ENCODE peak calls at places on chromosome 10, in ten cellular contexts. O is tibial nerve, V is spleen, F is H54, N is breast epithelium, Y is GM12878, C is heart left ventricle, J is sigmoid colon, Z is IMR-90, T is stomach. E is an unnamed sample.

GRCh38 chr10:4102802-4103344 is 317.9 kb upstream of the KLF6 start:
- DNase-seq in O (no peak), V (no peak), F (no peak), N (no peak), Y (no peak), C (no peak), J (no peak), Z (no peak), T (no peak), E (no peak)

GRCh38 chr10:116440330-116441030 is 12.8 kb downstream of the PNLIPRP3 start:
- DNase-seq in O (no peak), V (no peak), F (no peak), N (no peak), Y (no peak), C (no peak), J (no peak), Z (no peak), T (no peak), E (no peak)

GRCh38 chr10:28202941-28203352 is 99.9 kb downstream of the MPP7 start:
- DNase-seq in O (peak), V (no peak), F (no peak), N (no peak), Y (no peak), C (no peak), J (peak), Z (no peak), T (no peak), E (peak)

GRCh38 chr10:103843854-103844567 is 11.4 kb downstream of the SH3PXD2A start:
- DNase-seq in O (no peak), V (peak), F (no peak), N (no peak), Y (no peak), C (peak), J (peak), Z (peak), T (peak), E (no peak)

GRCh38 chr10:17914169-17915045 is 37.3 kb upstream of the SLC39A12 start:
- DNase-seq in O (no peak), V (no peak), F (no peak), N (no peak), Y (no peak), C (no peak), J (no peak), Z (no peak), T (no peak), E (no peak)

GRCh38 chr10:6918305-6918704 is 338.2 kb upstream of the PRKCQ start:
- DNase-seq in O (peak), V (peak), F (no peak), N (no peak), Y (no peak), C (peak), J (no peak), Z (no peak), T (peak), E (peak)

GRCh38 chr10:18140149-18140956 is at the start of gene CACNB2:
- DNase-seq in O (no peak), V (no peak), F (no peak), N (no peak), Y (no peak), C (peak), J (peak), Z (peak), T (no peak), E (no peak)

GRCh38 chr10:2970190-2970823 is 97.0 kb upstream of the PFKP start:
- DNase-seq in O (no peak), V (no peak), F (no peak), N (no peak), Y (no peak), C (no peak), J (no peak), Z (no peak), T (no peak), E (no peak)

GRCh38 chr10:83957168-83957750 is 182.1 kb upstream of the GHITM start:
- DNase-seq in O (no peak), V (no peak), F (no peak), N (no peak), Y (no peak), C (no peak), J (no peak), Z (no peak), T (no peak), E (no peak)

GRCh38 chr10:119910689-119911088 is 18.2 kb downstream of the SEC23IP start:
- DNase-seq in O (no peak), V (no peak), F (no peak), N (no peak), Y (no peak), C (no peak), J (no peak), Z (no peak), T (no peak), E (no peak)

GRCh38 chr10:122143238-122143841 is 127.8 kb upstream of the BTBD16 start:
- DNase-seq in O (no peak), V (no peak), F (no peak), N (no peak), Y (no peak), C (no peak), J (no peak), Z (no peak), T (no peak), E (no peak)

GRCh38 chr10:50794490-50794889 is 54.8 kb downstream of the ASAH2B start:
- DNase-seq in O (no peak), V (no peak), F (no peak), N (no peak), Y (no peak), C (no peak), J (no peak), Z (no peak), T (no peak), E (no peak)

GRCh38 chr10:93403741-93404354 is 78.3 kb downstream of the MYOF start:
- DNase-seq in O (no peak), V (no peak), F (no peak), N (no peak), Y (no peak), C (no peak), J (no peak), Z (no peak), T (no peak), E (no peak)

GRCh38 chr10:90530526-90530925 is 327.3 kb downstream of the HTR7 start:
- DNase-seq in O (no peak), V (no peak), F (no peak), N (no peak), Y (no peak), C (no peak), J (no peak), Z (no peak), T (no peak), E (no peak)

GRCh38 chr10:133292919-133293809 is 15.5 kb downstream of the TUBGCP2 start:
- DNase-seq in O (no peak), V (peak), F (peak), N (no peak), Y (no peak), C (no peak), J (no peak), Z (peak), T (no peak), E (no peak)

GRCh38 chr10:122510736-122511135 is 49.4 kb downstream of the HTRA1 start:
- DNase-seq in O (no peak), V (no peak), F (no peak), N (no peak), Y (no peak), C (no peak), J (no peak), Z (no peak), T (no peak), E (no peak)

GRCh38 chr10:118238573-118239240 is 103.4 kb downstream of the FAM204A start:
- DNase-seq in O (no peak), V (no peak), F (peak), N (no peak), Y (no peak), C (no peak), J (no peak), Z (peak), T (no peak), E (no peak)

GRCh38 chr10:11177926-11178453 is 160.3 kb downstream of the CELF2 start:
- DNase-seq in O (no peak), V (peak), F (no peak), N (no peak), Y (no peak), C (no peak), J (no peak), Z (no peak), T (no peak), E (no peak)

GRCh38 chr10:69508738-69509340 is 57.6 kb downstream of the TSPAN15 start:
- DNase-seq in O (no peak), V (peak), F (no peak), N (no peak), Y (no peak), C (no peak), J (no peak), Z (no peak), T (no peak), E (no peak)

GRCh38 chr10:131653550-131654470 is 247.0 kb upstream of the PPP2R2D start:
- DNase-seq in O (no peak), V (peak), F (no peak), N (no peak), Y (no peak), C (no peak), J (no peak), Z (no peak), T (peak), E (no peak)

GRCh38 chr10:33309410-33309809 is 25.1 kb downstream of the NRP1 start:
- DNase-seq in O (no peak), V (no peak), F (no peak), N (no peak), Y (no peak), C (no peak), J (no peak), Z (no peak), T (no peak), E (no peak)

GRCh38 chr10:78706256-78706655 is 362.5 kb upstream of the ZMIZ1 start:
- DNase-seq in O (no peak), V (no peak), F (peak), N (no peak), Y (no peak), C (no peak), J (no peak), Z (peak), T (no peak), E (no peak)

GRCh38 chr10:23864631-23865147 is 344.2 kb upstream of the KIAA1217 start:
- DNase-seq in O (no peak), V (no peak), F (no peak), N (no peak), Y (no peak), C (no peak), J (no peak), Z (no peak), T (no peak), E (no peak)

GRCh38 chr10:110530131-110530831 is 32.6 kb downstream of the DUSP5 start:
- DNase-seq in O (peak), V (peak), F (peak), N (peak), Y (no peak), C (peak), J (peak), Z (no peak), T (no peak), E (no peak)

GRCh38 chr10:16381083-16381482 is 55.7 kb upstream of the PTER start:
- DNase-seq in O (no peak), V (no peak), F (no peak), N (no peak), Y (peak), C (no peak), J (no peak), Z (no peak), T (no peak), E (no peak)

GRCh38 chr10:121818599-121818998 is 109.2 kb downstream of the ATE1 start:
- DNase-seq in O (no peak), V (no peak), F (no peak), N (no peak), Y (no peak), C (no peak), J (no peak), Z (peak), T (no peak), E (no peak)

GRCh38 chr10:111392159-111392558 is 315.3 kb downstream of the ADRA2A start:
- DNase-seq in O (no peak), V (no peak), F (no peak), N (no peak), Y (no peak), C (no peak), J (no peak), Z (no peak), T (no peak), E (no peak)

GRCh38 chr10:64365663-64366062 is 844.5 kb downstream of the REEP3 start:
- DNase-seq in O (no peak), V (no peak), F (no peak), N (no peak), Y (no peak), C (no peak), J (no peak), Z (no peak), T (no peak), E (no peak)

GRCh38 chr10:43076311-43076875 is 476 bp upstream of the RET start:
- DNase-seq in O (no peak), V (no peak), F (no peak), N (no peak), Y (no peak), C (no peak), J (no peak), Z (no peak), T (no peak), E (no peak)

GRCh38 chr10:24645784-24646183 is 77.9 kb downstream of the ARHGAP21 start:
- DNase-seq in O (no peak), V (no peak), F (no peak), N (no peak), Y (no peak), C (no peak), J (no peak), Z (peak), T (no peak), E (no peak)

GRCh38 chr10:91103384-91104184 is 116.9 kb upstream of the PCGF5 start:
- DNase-seq in O (no peak), V (no peak), F (no peak), N (no peak), Y (peak), C (no peak), J (no peak), Z (no peak), T (no peak), E (peak)

GRCh38 chr10:116073025-116073424 is 200.0 kb downstream of the GFRA1 start:
- DNase-seq in O (no peak), V (no peak), F (no peak), N (no peak), Y (no peak), C (no peak), J (no peak), Z (no peak), T (no peak), E (no peak)

GRCh38 chr10:9188022-9188810 is 1133.7 kb downstream of the GATA3 start:
- DNase-seq in O (no peak), V (no peak), F (no peak), N (no peak), Y (no peak), C (no peak), J (no peak), Z (peak), T (no peak), E (no peak)

GRCh38 chr10:86190291-86190690 is 176.3 kb downstream of the GRID1 start:
- DNase-seq in O (no peak), V (peak), F (no peak), N (no peak), Y (no peak), C (no peak), J (no peak), Z (no peak), T (peak), E (no peak)

GRCh38 chr10:103442031-103442461 is 10.1 kb downstream of the CALHM2 start:
- DNase-seq in O (peak), V (no peak), F (peak), N (no peak), Y (no peak), C (peak), J (no peak), Z (peak), T (no peak), E (no peak)

GRCh38 chr10:46006219-46006618 is 24.2 kb downstream of the NCOA4 start:
- DNase-seq in O (no peak), V (no peak), F (no peak), N (no peak), Y (no peak), C (no peak), J (no peak), Z (peak), T (no peak), E (peak)

GRCh38 chr10:112981553-112981952 is 31.5 kb downstream of the TCF7L2 start:
- DNase-seq in O (no peak), V (no peak), F (no peak), N (no peak), Y (peak), C (no peak), J (peak), Z (no peak), T (no peak), E (no peak)

GRCh38 chr10:69141304-69141703 is 17.3 kb downstream of the VPS26A start:
- DNase-seq in O (no peak), V (no peak), F (no peak), N (no peak), Y (no peak), C (no peak), J (no peak), Z (no peak), T (no peak), E (no peak)

GRCh38 chr10:35336921-35337741 is 822 bp downstream of the CCNY start:
- DNase-seq in O (no peak), V (peak), F (no peak), N (peak), Y (no peak), C (peak), J (peak), Z (no peak), T (peak), E (peak)

GRCh38 chr10:35336084-35336831 is at the start of gene CCNY:
- DNase-seq in O (peak), V (peak), F (peak), N (peak), Y (no peak), C (peak), J (peak), Z (peak), T (peak), E (peak)

GRCh38 chr10:35334297-35334696 is 2.0 kb upstream of the CCNY start:
- DNase-seq in O (no peak), V (no peak), F (no peak), N (no peak), Y (no peak), C (no peak), J (no peak), Z (no peak), T (no peak), E (no peak)

GRCh38 chr10:35335133-35335532 is 1.2 kb upstream of the CCNY start:
- DNase-seq in O (no peak), V (no peak), F (no peak), N (no peak), Y (no peak), C (no peak), J (no peak), Z (peak), T (no peak), E (no peak)

DNA sequence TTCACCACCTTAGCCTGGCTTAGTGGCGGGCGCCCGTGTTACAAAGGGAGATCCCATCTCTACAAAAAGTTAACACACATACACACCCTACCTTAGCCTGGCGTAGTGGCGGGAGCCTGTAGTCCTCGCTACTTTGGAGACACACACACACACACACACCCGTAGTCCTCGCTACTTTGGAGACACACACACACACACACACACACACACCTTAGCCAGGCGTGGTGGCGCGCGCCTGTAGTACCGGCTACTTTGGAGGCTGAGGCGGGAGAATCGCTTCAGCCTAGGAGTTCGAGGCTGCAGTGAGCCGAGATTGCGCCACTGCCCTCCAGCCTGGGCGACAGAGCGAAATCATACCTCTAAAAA is 608 bp upstream of the CCNY start:
- DNase-seq in O (no peak), V (peak), F (no peak), N (no peak), Y (no peak), C (no peak), J (no peak), Z (no peak), T (no peak), E (peak)
- TF ChIP-seq POLR2A in O (no peak), V (no peak), F (no peak), N (no peak), Y (no peak), C (no peak), J (no peak), Z (no peak), T (no peak), E (no peak)

DNA sequence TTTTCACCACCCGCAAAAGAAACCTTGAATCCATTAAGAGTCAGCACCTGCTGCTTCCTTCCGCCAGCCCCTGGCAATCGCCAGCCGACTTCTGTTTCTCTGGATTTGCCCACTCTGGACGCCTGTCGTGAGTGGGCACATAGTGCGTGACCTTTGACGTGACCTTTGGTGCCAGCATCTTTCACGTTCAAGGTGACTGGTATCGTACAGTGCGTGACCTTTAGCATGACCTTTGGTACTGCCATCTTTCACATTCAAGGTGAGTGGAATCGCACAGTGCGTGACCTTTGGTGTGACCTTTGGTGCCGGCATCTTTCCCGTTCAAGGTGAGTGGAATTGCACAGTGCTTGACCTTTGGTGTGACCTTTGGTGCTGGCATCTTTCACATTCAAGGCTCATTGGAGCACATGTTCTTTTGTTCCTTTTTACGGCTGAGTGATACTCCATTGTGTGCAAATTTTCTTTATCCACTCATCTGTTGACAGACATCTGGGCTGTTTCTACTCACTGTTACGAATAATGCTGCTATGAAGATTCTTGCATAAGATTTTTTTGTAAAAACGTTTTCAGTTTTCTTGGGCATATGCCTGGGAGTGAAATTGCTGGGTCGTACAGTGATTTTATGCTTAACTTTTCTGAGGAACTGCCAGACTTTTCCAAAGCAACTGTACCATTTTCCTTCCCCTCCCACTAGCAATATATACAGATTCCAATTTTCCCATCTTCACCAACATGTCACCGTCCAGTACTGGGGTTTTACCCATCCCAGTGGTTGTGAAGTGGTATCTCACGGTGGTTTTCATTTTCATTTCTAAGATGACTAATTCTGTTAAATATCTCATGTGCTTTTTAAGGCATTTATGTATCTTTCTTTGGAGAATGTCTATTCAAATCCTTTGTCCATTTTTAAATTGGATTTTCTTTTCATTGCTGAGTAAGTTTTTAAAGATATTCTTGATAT is 145.3 kb downstream of the DIP2C start:
- DNase-seq in O (no peak), V (no peak), F (no peak), N (peak), Y (no peak), C (no peak), J (peak), Z (no peak), T (no peak), E (no peak)
- TF ChIP-seq POLR2A in O (no peak), V (no peak), F (no peak), N (no peak), Y (no peak), C (no peak), J (no peak), Z (no peak), T (no peak), E (no peak)

GRCh38 chr10:96832721-96833219 is 672 bp downstream of the LCOR start:
- DNase-seq in O (peak), V (peak), F (peak), N (peak), Y (no peak), C (peak), J (peak), Z (peak), T (peak), E (peak)
- TF ChIP-seq POLR2A in O (peak), V (no peak), F (peak), N (no peak), Y (peak), C (no peak), J (peak), Z (no peak), T (no peak), E (no peak)

GRCh38 chr10:97498076-97498840 is at the start of gene MMS19:
- DNase-seq in O (peak), V (peak), F (peak), N (peak), Y (peak), C (peak), J (peak), Z (peak), T (peak), E (peak)
- TF ChIP-seq POLR2A in O (peak), V (no peak), F (peak), N (no peak), Y (peak), C (peak), J (peak), Z (peak), T (no peak), E (peak)